ENCODE peak calls at places on chromosomes 3 and 15, in five cellular contexts. One of them, this sample, is unnamed.

GRCh38 chr15:77646104-77646694 is 13.5 kb upstream of the LINGO1 start:
- DNase-seq in GM04504: no peak
- DNase-seq in body of pancreas: no peak
- DNase-seq in HTR-8/SVneo: no peak
- DNase-seq in mucosa of descending colon: no peak
- DNase-seq in this sample: no peak

GRCh38 chr15:71588746-71589145 is 221.6 kb upstream of the NR2E3 start:
- DNase-seq in GM04504: no peak
- DNase-seq in body of pancreas: no peak
- DNase-seq in HTR-8/SVneo: peak
- DNase-seq in mucosa of descending colon: no peak
- DNase-seq in this sample: peak

GRCh38 chr15:71186267-71186666 is 71.0 kb downstream of the THSD4 start:
- DNase-seq in GM04504: no peak
- DNase-seq in body of pancreas: no peak
- DNase-seq in HTR-8/SVneo: no peak
- DNase-seq in mucosa of descending colon: no peak
- DNase-seq in this sample: no peak

GRCh38 chr15:66252411-66253295 is 897 bp downstream of the MEGF11 start:
- DNase-seq in GM04504: no peak
- DNase-seq in body of pancreas: peak
- DNase-seq in HTR-8/SVneo: peak
- DNase-seq in mucosa of descending colon: no peak
- DNase-seq in this sample: no peak

GRCh38 chr3:198027045-198027798 is 67.2 kb downstream of the LMLN start:
- DNase-seq in GM04504: no peak
- DNase-seq in body of pancreas: no peak
- DNase-seq in HTR-8/SVneo: no peak
- DNase-seq in mucosa of descending colon: no peak
- DNase-seq in this sample: no peak

GRCh38 chr15:29687939-29688884 is 134.1 kb downstream of the TJP1 start:
- DNase-seq in GM04504: no peak
- DNase-seq in body of pancreas: peak
- DNase-seq in HTR-8/SVneo: no peak
- DNase-seq in mucosa of descending colon: peak
- DNase-seq in this sample: no peak

GRCh38 chr15:69036856-69037255 is 22.4 kb downstream of the NOX5 start:
- DNase-seq in GM04504: no peak
- DNase-seq in body of pancreas: no peak
- DNase-seq in HTR-8/SVneo: no peak
- DNase-seq in mucosa of descending colon: no peak
- DNase-seq in this sample: no peak

GRCh38 chr15:43958894-43959330 is 132.1 kb downstream of the WDR76 start:
- DNase-seq in GM04504: peak
- DNase-seq in body of pancreas: no peak
- DNase-seq in HTR-8/SVneo: no peak
- DNase-seq in mucosa of descending colon: no peak
- DNase-seq in this sample: no peak

GRCh38 chr3:64203216-64203615 is 22.1 kb downstream of the PRICKLE2 start:
- DNase-seq in GM04504: no peak
- DNase-seq in body of pancreas: no peak
- DNase-seq in HTR-8/SVneo: no peak
- DNase-seq in mucosa of descending colon: no peak
- DNase-seq in this sample: no peak

GRCh38 chr3:122987726-122988319 is 39.7 kb downstream of the SEMA5B start:
- DNase-seq in GM04504: no peak
- DNase-seq in body of pancreas: no peak
- DNase-seq in HTR-8/SVneo: no peak
- DNase-seq in mucosa of descending colon: no peak
- DNase-seq in this sample: no peak

GRCh38 chr3:14298442-14298841 is 104.0 kb upstream of the SLC6A6 start:
- DNase-seq in GM04504: no peak
- DNase-seq in body of pancreas: no peak
- DNase-seq in HTR-8/SVneo: no peak
- DNase-seq in mucosa of descending colon: no peak
- DNase-seq in this sample: no peak

GRCh38 chr3:94616833-94617232 is 554.0 kb downstream of the NSUN3 start:
- DNase-seq in GM04504: no peak
- DNase-seq in body of pancreas: no peak
- DNase-seq in HTR-8/SVneo: no peak
- DNase-seq in mucosa of descending colon: no peak
- DNase-seq in this sample: no peak

GRCh38 chr3:114659109-114660081 is 365.6 kb downstream of the TIGIT start:
- DNase-seq in GM04504: no peak
- DNase-seq in body of pancreas: no peak
- DNase-seq in HTR-8/SVneo: no peak
- DNase-seq in mucosa of descending colon: no peak
- DNase-seq in this sample: no peak

GRCh38 chr3:157906627-157907026 is 199.6 kb downstream of the SHOX2 start:
- DNase-seq in GM04504: peak
- DNase-seq in body of pancreas: no peak
- DNase-seq in HTR-8/SVneo: no peak
- DNase-seq in mucosa of descending colon: no peak
- DNase-seq in this sample: no peak

GRCh38 chr3:45105855-45106655 is 40.1 kb downstream of the CDCP1 start:
- DNase-seq in GM04504: peak
- DNase-seq in body of pancreas: no peak
- DNase-seq in HTR-8/SVneo: peak
- DNase-seq in mucosa of descending colon: no peak
- DNase-seq in this sample: peak

GRCh38 chr3:31636063-31636462 is 103.3 kb downstream of the STT3B start:
- DNase-seq in GM04504: no peak
- DNase-seq in body of pancreas: no peak
- DNase-seq in HTR-8/SVneo: no peak
- DNase-seq in mucosa of descending colon: no peak
- DNase-seq in this sample: no peak

This sample was measured in HS-27A.